ENCODE peak calls at places on chromosomes 2 and 18, in four cellular contexts. One of them, this sample, is unnamed.

GRCh38 chr2:168180914-168181313 is 66.5 kb downstream of the STK39 start:
- DNase-seq in HepG2: peak
- DNase-seq in K562: no peak
- DNase-seq in GM12878: no peak
- DNase-seq in this sample: no peak

GRCh38 chr2:144240656-144241339 is 279.1 kb downstream of the ZEB2 start:
- DNase-seq in K562: no peak
- DNase-seq in HepG2: no peak
- DNase-seq in GM12878: peak
- DNase-seq in this sample: no peak

GRCh38 chr18:5294618-5295230 is 802 bp downstream of the ZBTB14 start:
- DNase-seq in GM12878: no peak
- DNase-seq in HepG2: peak
- DNase-seq in K562: no peak
- DNase-seq in this sample: peak

GRCh38 chr2:50672286-50672685 is 359.6 kb downstream of the NRXN1 start:
- DNase-seq in GM12878: no peak
- DNase-seq in K562: no peak
- DNase-seq in HepG2: no peak
- DNase-seq in this sample: no peak

GRCh38 chr18:49237031-49237430 is 223.4 kb downstream of the DYM start:
- DNase-seq in HepG2: no peak
- DNase-seq in GM12878: no peak
- DNase-seq in K562: no peak
- DNase-seq in this sample: no peak

GRCh38 chr2:225010804-225011203 is 31.5 kb downstream of the DOCK10 start:
- DNase-seq in K562: no peak
- DNase-seq in HepG2: no peak
- DNase-seq in GM12878: no peak
- DNase-seq in this sample: peak

GRCh38 chr2:227888289-227888688 is 16.9 kb downstream of the DAW1 start:
- DNase-seq in HepG2: no peak
- DNase-seq in GM12878: no peak
- DNase-seq in K562: no peak
- DNase-seq in this sample: peak

GRCh38 chr18:7603259-7604000 is 36.3 kb downstream of the PTPRM start:
- DNase-seq in K562: no peak
- DNase-seq in GM12878: no peak
- DNase-seq in HepG2: no peak
- DNase-seq in this sample: no peak

GRCh38 chr2:44753552-44754285 is 187.8 kb upstream of the SIX3 start:
- DNase-seq in HepG2: no peak
- DNase-seq in GM12878: peak
- DNase-seq in K562: no peak
- DNase-seq in this sample: no peak

GRCh38 chr2:171287606-171288005 is 126.9 kb upstream of the TLK1 start:
- DNase-seq in K562: no peak
- DNase-seq in HepG2: no peak
- DNase-seq in GM12878: no peak
- DNase-seq in this sample: no peak

GRCh38 chr2:98558852-98559530 is 49.3 kb downstream of the COA5 start:
- DNase-seq in GM12878: no peak
- DNase-seq in K562: no peak
- DNase-seq in HepG2: no peak
- DNase-seq in this sample: no peak

GRCh38 chr2:3728104-3729054 is 25.0 kb downstream of the DCDC2C start:
- DNase-seq in GM12878: no peak
- DNase-seq in K562: peak
- DNase-seq in HepG2: peak
- DNase-seq in this sample: peak

GRCh38 chr2:172996387-172996961 is 79.2 kb upstream of the MAP3K20 start:
- DNase-seq in HepG2: no peak
- DNase-seq in K562: no peak
- DNase-seq in GM12878: no peak
- DNase-seq in this sample: peak

GRCh38 chr2:65957886-65958285 is 477.0 kb upstream of the MEIS1 start:
- DNase-seq in HepG2: no peak
- DNase-seq in K562: no peak
- DNase-seq in GM12878: no peak
- DNase-seq in this sample: no peak

GRCh38 chr2:196217116-196217515 is 45.7 kb upstream of the STK17B start:
- DNase-seq in HepG2: no peak
- DNase-seq in K562: no peak
- DNase-seq in GM12878: no peak
- DNase-seq in this sample: no peak

GRCh38 chr2:113273031-113273551 is 5.6 kb downstream of the PAX8 start:
- DNase-seq in K562: peak
- DNase-seq in GM12878: no peak
- DNase-seq in HepG2: peak
- DNase-seq in this sample: peak

GRCh38 chr2:73700111-73700510 is 37.0 kb downstream of the TPRKB start:
- DNase-seq in HepG2: no peak
- DNase-seq in GM12878: no peak
- DNase-seq in K562: no peak
- DNase-seq in this sample: no peak

GRCh38 chr2:230773039-230773773 is 60.6 kb downstream of the CAB39 start:
- DNase-seq in K562: peak
- DNase-seq in GM12878: no peak
- DNase-seq in HepG2: no peak
- DNase-seq in this sample: no peak

GRCh38 chr2:66805136-66805535 is 370.2 kb downstream of the MEIS1 start:
- DNase-seq in GM12878: no peak
- DNase-seq in K562: no peak
- DNase-seq in HepG2: no peak
- DNase-seq in this sample: no peak

GRCh38 chr2:229675569-229675968 is 38.8 kb downstream of the DNER start:
- DNase-seq in GM12878: no peak
- DNase-seq in HepG2: no peak
- DNase-seq in K562: no peak
- DNase-seq in this sample: no peak

GRCh38 chr18:56891116-56891515 is 240.0 kb downstream of the WDR7 start:
- DNase-seq in HepG2: no peak
- DNase-seq in GM12878: no peak
- DNase-seq in K562: no peak
- DNase-seq in this sample: no peak

GRCh38 chr18:78528437-78529228 is 451.0 kb upstream of the SALL3 start:
- DNase-seq in HepG2: no peak
- DNase-seq in GM12878: no peak
- DNase-seq in K562: peak
- DNase-seq in this sample: no peak

GRCh38 chr2:195734395-195734794 is 77.4 kb downstream of the SLC39A10 start:
- DNase-seq in GM12878: no peak
- DNase-seq in HepG2: no peak
- DNase-seq in K562: no peak
- DNase-seq in this sample: no peak

GRCh38 chr2:45643543-45644542 is 7.6 kb upstream of the PRKCE start:
- DNase-seq in HepG2: peak
- DNase-seq in GM12878: no peak
- DNase-seq in K562: peak
- DNase-seq in this sample: peak

GRCh38 chr2:141534671-141535359 is 596.0 kb downstream of the LRP1B start:
- DNase-seq in K562: no peak
- DNase-seq in HepG2: no peak
- DNase-seq in GM12878: no peak
- DNase-seq in this sample: no peak

GRCh38 chr2:51079945-51080344 is 48.0 kb upstream of the NRXN1 start:
- DNase-seq in HepG2: no peak
- DNase-seq in K562: no peak
- DNase-seq in GM12878: no peak
- DNase-seq in this sample: no peak

GRCh38 chr18:74840492-74841167 is 243.0 kb downstream of the ZNF407 start:
- DNase-seq in GM12878: no peak
- DNase-seq in K562: no peak
- DNase-seq in HepG2: peak
- DNase-seq in this sample: no peak

DNA sequence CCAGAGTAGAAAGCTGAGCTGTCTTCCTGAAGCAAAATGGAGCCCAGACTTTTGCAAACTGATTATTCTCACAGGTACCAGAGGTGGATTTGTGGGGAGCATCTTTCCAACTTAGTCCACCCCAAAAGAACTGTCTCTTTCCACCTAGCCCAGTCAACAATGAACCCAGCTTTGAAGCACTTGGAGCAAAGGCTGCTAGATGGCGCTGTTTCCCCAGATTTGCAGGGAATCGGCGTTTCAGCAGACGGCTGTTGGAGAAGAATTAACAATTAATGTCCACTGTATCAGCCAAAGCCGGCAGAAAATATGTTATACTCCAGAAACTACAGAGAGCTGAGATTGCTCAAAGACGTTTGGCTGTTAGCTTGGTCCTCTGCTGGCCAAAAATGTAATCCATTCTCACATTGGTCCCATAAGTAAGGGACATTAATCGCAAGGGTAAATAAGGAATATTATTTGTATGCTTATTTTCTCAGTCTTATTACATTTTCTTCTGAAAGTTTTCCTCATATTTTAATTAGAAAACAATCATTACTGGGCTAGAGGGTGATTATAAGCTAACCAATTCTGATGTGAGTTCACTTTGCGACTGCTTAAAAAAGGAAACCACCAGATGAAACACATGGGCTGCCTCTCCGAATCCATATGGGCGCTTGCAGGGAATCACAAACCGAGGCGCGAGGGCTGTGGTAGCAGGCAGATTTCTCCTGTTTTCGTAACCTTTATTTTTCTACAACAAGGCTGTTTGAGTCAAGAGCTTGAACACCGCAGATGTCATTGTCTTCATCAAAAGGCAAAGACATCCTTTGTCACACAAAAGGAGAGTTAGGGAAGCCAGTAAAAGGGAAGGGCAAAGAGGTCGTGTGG is 423.9 kb upstream of the MEX3C start:
- DNase-seq in GM12878: peak
- DNase-seq in HepG2: peak
- DNase-seq in K562: peak
- DNase-seq in this sample: peak
- TF ChIP-seq CHD4 in GM12878: no peak
- TF ChIP-seq CHD4 in HepG2: no peak
- TF ChIP-seq CHD4 in K562: no peak
- TF ChIP-seq CHD4 in this sample: no peak

DNA sequence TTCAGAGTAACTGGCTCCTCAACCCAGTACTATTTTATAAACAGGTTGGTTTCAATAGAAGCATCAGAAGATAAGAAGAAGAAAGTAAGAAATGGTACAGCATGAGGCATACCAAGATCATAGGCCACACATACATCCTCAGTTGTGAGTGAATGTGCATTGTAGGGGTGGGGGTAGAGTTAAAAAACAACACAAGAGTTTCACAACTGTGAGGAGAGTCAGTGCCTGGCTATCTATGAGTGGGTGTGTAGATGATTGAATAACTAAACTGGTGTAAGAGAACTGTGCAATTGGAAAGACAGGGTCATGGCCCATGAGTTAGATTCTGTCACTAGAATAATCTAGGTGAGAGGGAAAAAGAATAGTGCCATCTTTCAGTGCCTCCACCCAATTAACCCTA is 748.2 kb upstream of the ACVR2A start:
- DNase-seq in GM12878: no peak
- DNase-seq in K562: no peak
- DNase-seq in HepG2: no peak
- DNase-seq in this sample: no peak
- TF ChIP-seq CHD4 in GM12878: no peak
- TF ChIP-seq CHD4 in K562: no peak
- TF ChIP-seq CHD4 in HepG2: no peak
- TF ChIP-seq CHD4 in this sample: no peak

DNA sequence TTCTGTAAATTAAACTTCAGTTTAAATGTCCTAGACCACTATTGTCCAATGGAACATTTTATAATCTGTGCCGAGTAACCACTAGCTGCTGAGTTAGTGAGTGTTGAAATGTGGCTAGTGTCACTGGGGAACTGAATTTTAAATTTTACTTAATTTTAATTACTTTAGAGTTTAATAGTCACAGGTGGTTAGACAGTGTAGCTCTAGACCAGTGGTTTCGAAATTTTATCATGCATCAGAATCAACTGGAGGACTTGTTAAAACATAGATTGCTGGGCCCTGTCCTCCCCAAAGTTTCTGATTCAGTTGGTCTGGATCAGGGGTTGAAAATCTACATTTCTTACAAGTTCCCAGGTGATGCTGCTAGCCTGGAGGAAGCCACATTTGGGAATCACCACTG is 110.4 kb downstream of the FMNL2 start:
- DNase-seq in HepG2: no peak
- DNase-seq in GM12878: no peak
- DNase-seq in K562: no peak
- DNase-seq in this sample: no peak
- TF ChIP-seq CHD4 in HepG2: no peak
- TF ChIP-seq CHD4 in GM12878: no peak
- TF ChIP-seq CHD4 in K562: no peak
- TF ChIP-seq CHD4 in this sample: no peak

GRCh38 chr2:201242562-201243277 is 17.6 kb upstream of the CASP8 start:
- DNase-seq in GM12878: no peak
- DNase-seq in K562: no peak
- DNase-seq in HepG2: no peak
- DNase-seq in this sample: no peak

GRCh38 chr2:201235865-201236811 is 24.2 kb upstream of the CASP8 start:
- DNase-seq in K562: peak
- DNase-seq in GM12878: no peak
- DNase-seq in HepG2: peak
- DNase-seq in this sample: peak

GRCh38 chr2:201234167-201235139 is 25.9 kb upstream of the CASP8 start:
- DNase-seq in HepG2: no peak
- DNase-seq in K562: no peak
- DNase-seq in GM12878: no peak
- DNase-seq in this sample: no peak

GRCh38 chr2:201233192-201234166 is 26.9 kb upstream of the CASP8 start:
- DNase-seq in HepG2: peak
- DNase-seq in K562: peak
- DNase-seq in GM12878: peak
- DNase-seq in this sample: peak

DNA sequence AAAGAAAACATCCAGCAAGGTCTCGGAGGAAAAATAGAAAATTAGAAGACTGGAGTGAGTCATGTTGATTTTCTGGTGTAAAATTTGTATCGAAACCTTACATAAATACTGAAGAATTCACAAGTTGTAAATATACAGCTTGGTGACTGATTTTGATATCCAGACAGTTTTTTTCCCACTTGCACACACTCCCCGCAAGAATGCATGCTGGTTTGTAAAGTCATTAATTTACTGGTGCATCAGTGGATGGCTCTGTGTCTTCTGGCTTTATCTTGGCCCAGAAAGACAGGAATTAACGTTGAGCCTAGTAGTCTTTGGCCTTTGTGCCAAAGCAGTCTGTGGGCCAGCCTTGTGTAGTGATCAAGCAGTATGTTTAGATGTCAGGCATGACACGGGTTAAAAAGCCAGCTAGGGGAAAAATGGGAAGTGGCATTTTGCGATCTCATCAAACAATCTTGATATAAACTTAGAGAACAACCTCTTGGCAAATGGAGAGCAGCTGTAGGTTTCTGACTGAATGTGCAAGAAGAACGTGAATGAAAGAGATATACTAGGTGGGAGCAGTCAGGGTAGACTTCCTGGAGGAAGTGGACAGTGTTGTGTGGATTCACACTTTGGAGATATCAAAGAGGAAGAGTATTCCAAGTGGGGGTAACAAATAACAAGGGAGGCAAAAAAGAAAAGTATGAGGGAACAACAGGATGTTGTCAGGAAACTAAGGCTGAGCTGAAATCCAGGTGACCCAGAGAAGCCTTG is 22.7 kb upstream of the CASP8 start:
- DNase-seq in HepG2: no peak
- DNase-seq in K562: no peak
- DNase-seq in GM12878: no peak
- DNase-seq in this sample: no peak
- TF ChIP-seq CHD4 in HepG2: no peak
- TF ChIP-seq CHD4 in K562: no peak
- TF ChIP-seq CHD4 in GM12878: no peak
- TF ChIP-seq CHD4 in this sample: no peak

This sample was measured in A549.